ENCODE peak calls at places on chromosomes 13 and 19, in five cellular contexts. W, Q, N, E and Y are unnamed samples.

GRCh38 chr13:44930907-44931676 is 58.2 kb downstream of the NUFIP1 start:
- DNase-seq in W (no peak), E (peak; percentile 19), N (no peak), Q (no peak), Y (no peak)

GRCh38 chr19:1394252-1395193 is 6.8 kb downstream of the GAMT start:
- DNase-seq in E (no peak), W (no peak), N (no peak), Q (no peak), Y (no peak)

GRCh38 chr19:12867120-12868099 is 13.8 kb downstream of the DNASE2 start:
- DNase-seq in Q (peak; percentile 88), W (no peak), E (no peak), N (no peak), Y (no peak)

GRCh38 chr13:42747399-42747873 is 33.9 kb upstream of the FAM216B start:
- DNase-seq in N (no peak), W (no peak), E (peak; percentile 89), Q (no peak), Y (no peak)

GRCh38 chr19:7670150-7670784 is 1.4 kb downstream of the RETN start:
- DNase-seq in Q (no peak), W (peak; percentile 3), E (no peak), N (no peak), Y (peak; percentile 48)

GRCh38 chr13:28488376-28489005 is 6.4 kb downstream of the FLT1 start:
- DNase-seq in N (no peak), W (no peak), Q (no peak), E (no peak), Y (no peak)

GRCh38 chr19:45423589-45424190 is at the start of gene ERCC1:
- DNase-seq in E (peak; percentile 88), Q (peak; percentile 96), W (peak; percentile 79), N (peak; percentile 91), Y (peak; percentile 94)

GRCh38 chr13:41065098-41065497 is 3.8 kb downstream of the WBP4 start:
- DNase-seq in E (peak; percentile 60), N (no peak), Q (no peak), W (no peak), Y (no peak)

GRCh38 chr19:33381101-33381500 is 7.6 kb downstream of the CEBPG start:
- DNase-seq in E (no peak), N (no peak), Q (no peak), W (no peak), Y (no peak)

GRCh38 chr13:19289180-19289579 is 107.6 kb upstream of the TUBA3C start:
- DNase-seq in Q (no peak), E (no peak), W (no peak), N (no peak), Y (no peak)

GRCh38 chr13:49664606-49665005 is 26.7 kb downstream of the EBPL start:
- DNase-seq in W (no peak), E (no peak), Q (no peak), N (no peak), Y (no peak)

GRCh38 chr13:45949161-45949560 is 97.6 kb upstream of the SIAH3 start:
- DNase-seq in Q (no peak), E (no peak), N (no peak), W (no peak), Y (no peak)

GRCh38 chr19:4390862-4391693 is 9.3 kb downstream of the SH3GL1 start:
- DNase-seq in W (no peak), E (no peak), Q (no peak), N (no peak), Y (no peak)

GRCh38 chr19:16013851-16014840 is 62.1 kb upstream of the TPM4 start:
- DNase-seq in E (no peak), W (no peak), Q (no peak), N (no peak), Y (no peak)

GRCh38 chr19:7360393-7360984 is 11.8 kb downstream of the ARHGEF18 start:
- DNase-seq in E (no peak), W (no peak), Q (no peak), N (no peak), Y (no peak)

GRCh38 chr13:65656740-65657329 is 1573.3 kb downstream of the PCDH9 start:
- DNase-seq in W (no peak), E (no peak), N (no peak), Q (no peak), Y (no peak)

GRCh38 chr19:7119582-7119981 is 50.1 kb downstream of the ZNF557 start:
- DNase-seq in Q (no peak), E (no peak), W (no peak), N (no peak), Y (no peak)

GRCh38 chr13:23610187-23610576 is 40.0 kb downstream of the TNFRSF19 start:
- DNase-seq in E (no peak), N (no peak), Q (no peak), W (no peak), Y (no peak)

GRCh38 chr13:75760182-75760981 is 124.3 kb downstream of the LMO7 start:
- DNase-seq in E (no peak), Q (no peak), N (peak; percentile 43), W (peak; percentile 29), Y (no peak)

GRCh38 chr13:100887729-100888151 is 213.1 kb upstream of the TMTC4 start:
- DNase-seq in Q (no peak), W (no peak), E (peak; percentile 51), N (no peak), Y (no peak)

GRCh38 chr19:33463194-33463593 is 58.4 kb downstream of the PEPD start:
- DNase-seq in W (no peak), N (no peak), Q (no peak), E (no peak), Y (no peak)

GRCh38 chr19:27962260-27962659 is 1250.7 kb downstream of the UQCRFS1 start:
- DNase-seq in W (no peak), N (no peak), Q (no peak), E (no peak), Y (no peak)

GRCh38 chr13:91111476-91112190 is 235.9 kb upstream of the MIR17HG start:
- DNase-seq in W (no peak), E (no peak), Q (no peak), N (no peak), Y (no peak)